ENCODE peak calls at places on chromosomes 1 and 21, in eight cellular contexts. W, B, N, U, V, Q, A and F are unnamed samples.

GRCh38 chr21:45820171-45821091 is 161.1 kb upstream of the COL6A1 start:
- DNase-seq in W (peak), B (peak), N (peak), U (peak), V (peak), Q (peak), A (peak), F (peak)

GRCh38 chr1:26861889-26862371 is 1.0 kb upstream of the SFN start:
- DNase-seq in W (no peak), B (no peak), N (peak), U (no peak), V (no peak), Q (no peak), A (no peak), F (no peak)

GRCh38 chr21:31136891-31137290 is 98.6 kb upstream of the KRTAP19-8 start:
- DNase-seq in W (no peak), B (no peak), N (no peak), U (peak), V (no peak), Q (no peak), A (no peak), F (no peak)

GRCh38 chr1:17377325-17377953 is 5.4 kb downstream of the PADI6 start:
- DNase-seq in W (no peak), B (no peak), N (no peak), U (no peak), V (no peak), Q (no peak), A (no peak), F (no peak)

GRCh38 chr21:34510148-34511142 is 1.6 kb downstream of the KCNE1 start:
- DNase-seq in W (peak), B (peak), N (peak), U (peak), V (peak), Q (peak), A (peak), F (peak)

GRCh38 chr21:42796327-42797062 is 82.8 kb downstream of the WDR4 start:
- DNase-seq in W (no peak), B (no peak), N (no peak), U (no peak), V (no peak), Q (no peak), A (no peak), F (no peak)

GRCh38 chr21:27132270-27132669 is 165.4 kb upstream of the ADAMTS5 start:
- DNase-seq in W (no peak), B (no peak), N (peak), U (peak), V (peak), Q (no peak), A (no peak), F (peak)

GRCh38 chr1:212137854-212138253 is 102.3 kb downstream of the DTL start:
- DNase-seq in W (no peak), B (no peak), N (no peak), U (no peak), V (no peak), Q (no peak), A (no peak), F (no peak)

GRCh38 chr1:40450491-40451237 is 388 bp downstream of the ZFP69B start:
- DNase-seq in W (peak), B (peak), N (peak), U (peak), V (peak), Q (peak), A (peak), F (peak)

GRCh38 chr1:17700981-17701870 is 53.9 kb upstream of the ACTL8 start:
- DNase-seq in W (no peak), B (no peak), N (no peak), U (no peak), V (no peak), Q (no peak), A (no peak), F (no peak)

GRCh38 chr1:153506831-153507413 is 28.9 kb downstream of the S100A6 start:
- DNase-seq in W (peak), B (no peak), N (peak), U (peak), V (peak), Q (no peak), A (no peak), F (peak)

GRCh38 chr1:109782927-109783326 is 19.2 kb upstream of the EPS8L3 start:
- DNase-seq in W (no peak), B (no peak), N (no peak), U (no peak), V (no peak), Q (no peak), A (no peak), F (no peak)

GRCh38 chr1:206685749-206686485 is 1.2 kb downstream of the MAPKAPK2 start:
- DNase-seq in W (peak), B (peak), N (peak), U (peak), V (peak), Q (peak), A (peak), F (peak)

GRCh38 chr21:46212721-46213484 is 15.7 kb downstream of the LSS start:
- DNase-seq in W (no peak), B (no peak), N (no peak), U (no peak), V (no peak), Q (no peak), A (no peak), F (no peak)